ENCODE peak calls at places on chromosome 1, in ten cellular contexts. J is uterus; S is colonic mucosa; M is mucosa of gallbladder; A is stimulated activated CD8-positive, alpha-beta memory T cell treated with anti-CD3 and anti-CD28 coated beads, Interleukin-7, amount 100 ng/mL, for 1 hour; L is MCF 10A; W is endothelial cell; K is AG09309; R is hypothalamus; F is neural crest cell. Z is an unnamed sample.

GRCh38 chr1:155158991-155159390 is 14.1 kb downstream of the KRTCAP2 start:
- DNase-seq in J (no peak), S (no peak), M (no peak), A (no peak), L (no peak), W (no peak), K (no peak), R (no peak), F (no peak), Z (no peak)

GRCh38 chr1:46535063-46535462 is 16.4 kb downstream of the KNCN start:
- DNase-seq in J (no peak), S (peak), M (peak), A (no peak), L (peak), W (peak), K (no peak), R (no peak), F (no peak), Z (peak)

GRCh38 chr1:58883037-58883887 is 99.4 kb upstream of the JUN start:
- DNase-seq in J (peak), S (peak), M (peak), A (no peak), L (peak), W (no peak), K (peak), R (no peak), F (no peak), Z (peak)

GRCh38 chr1:53575948-53576305 is 116.7 kb downstream of the DMRTB1 start:
- DNase-seq in J (peak), S (no peak), M (no peak), A (no peak), L (no peak), W (no peak), K (no peak), R (no peak), F (no peak), Z (no peak)

GRCh38 chr1:157984469-157984868 is 9.0 kb upstream of the KIRREL1 start:
- DNase-seq in J (peak), S (peak), M (no peak), A (no peak), L (no peak), W (no peak), K (no peak), R (no peak), F (no peak), Z (no peak)

GRCh38 chr1:99264201-99265021 is at the start of gene PLPPR4:
- DNase-seq in J (peak), S (peak), M (peak), A (no peak), L (peak), W (peak), K (no peak), R (peak), F (peak), Z (no peak)

GRCh38 chr1:38787041-38787440 is 72.5 kb downstream of the RRAGC start:
- DNase-seq in J (no peak), S (no peak), M (no peak), A (no peak), L (no peak), W (no peak), K (no peak), R (no peak), F (no peak), Z (no peak)

GRCh38 chr1:160541622-160542302 is 18.7 kb upstream of the SLAMF6 start:
- DNase-seq in J (no peak), S (no peak), M (no peak), A (no peak), L (no peak), W (no peak), K (no peak), R (no peak), F (no peak), Z (no peak)

GRCh38 chr1:242083742-242084141 is 84.8 kb upstream of the MAP1LC3C start:
- DNase-seq in J (no peak), S (no peak), M (no peak), A (no peak), L (no peak), W (no peak), K (no peak), R (no peak), F (no peak), Z (no peak)

GRCh38 chr1:21497466-21498061 is 11.7 kb upstream of the ALPL start:
- DNase-seq in J (no peak), S (no peak), M (no peak), A (no peak), L (no peak), W (no peak), K (no peak), R (no peak), F (no peak), Z (no peak)

GRCh38 chr1:30515746-30516504 is 207.5 kb downstream of the MATN1 start:
- DNase-seq in J (no peak), S (no peak), M (no peak), A (no peak), L (no peak), W (no peak), K (no peak), R (no peak), F (no peak), Z (no peak)

GRCh38 chr1:57712846-57713245 is 289.0 kb upstream of the DAB1 start:
- DNase-seq in J (no peak), S (no peak), M (no peak), A (no peak), L (no peak), W (no peak), K (no peak), R (no peak), F (no peak), Z (no peak)

GRCh38 chr1:194830387-194830786 is 1644.0 kb upstream of the B3GALT2 start:
- DNase-seq in J (no peak), S (no peak), M (no peak), A (no peak), L (no peak), W (no peak), K (no peak), R (no peak), F (no peak), Z (no peak)

GRCh38 chr1:224820341-224820740 is 109.1 kb upstream of the DNAH14 start:
- DNase-seq in J (no peak), S (no peak), M (no peak), A (no peak), L (no peak), W (no peak), K (no peak), R (no peak), F (no peak), Z (no peak)

GRCh38 chr1:1272341-1273151 is 1.1 kb downstream of the UBE2J2 start:
- DNase-seq in J (no peak), S (peak), M (peak), A (no peak), L (peak), W (no peak), K (no peak), R (no peak), F (no peak), Z (peak)

GRCh38 chr1:55816456-55816794 is 601.3 kb upstream of the USP24 start:
- DNase-seq in J (no peak), S (no peak), M (no peak), A (no peak), L (no peak), W (no peak), K (no peak), R (no peak), F (no peak), Z (no peak)

GRCh38 chr1:84387480-84388163 is 10.7 kb upstream of the DNASE2B start:
- DNase-seq in J (no peak), S (no peak), M (no peak), A (no peak), L (no peak), W (no peak), K (no peak), R (no peak), F (no peak), Z (no peak)

GRCh38 chr1:205228052-205228451 is 306 bp downstream of the TMCC2 start:
- DNase-seq in J (no peak), S (no peak), M (no peak), A (no peak), L (no peak), W (no peak), K (no peak), R (no peak), F (no peak), Z (no peak)

GRCh38 chr1:116331523-116331922 is 41.5 kb upstream of the ATP1A1 start:
- DNase-seq in J (no peak), S (no peak), M (no peak), A (no peak), L (no peak), W (no peak), K (no peak), R (no peak), F (no peak), Z (no peak)

GRCh38 chr1:183723571-183723970 is 70.5 kb upstream of the APOBEC4 start:
- DNase-seq in J (no peak), S (no peak), M (no peak), A (no peak), L (no peak), W (no peak), K (no peak), R (no peak), F (no peak), Z (no peak)

GRCh38 chr1:221891708-221892107 is 149.8 kb upstream of the DUSP10 start:
- DNase-seq in J (no peak), S (no peak), M (no peak), A (no peak), L (peak), W (no peak), K (no peak), R (no peak), F (no peak), Z (no peak)

GRCh38 chr1:222616535-222616934 is 1.4 kb upstream of the MIA3 start:
- DNase-seq in J (peak), S (no peak), M (no peak), A (no peak), L (peak), W (no peak), K (peak), R (no peak), F (no peak), Z (no peak)

GRCh38 chr1:206687915-206688442 is 3.3 kb downstream of the MAPKAPK2 start:
- DNase-seq in J (no peak), S (no peak), M (no peak), A (no peak), L (peak), W (no peak), K (no peak), R (no peak), F (no peak), Z (no peak)

Z was measured in small intestine.